ENCODE peak calls at places on chromosomes 4 and X, in eight cellular contexts. E is naive thymus-derived CD4-positive, alpha-beta T cell; S is mucosa of descending colon; V is adrenal gland; B is sigmoid colon; X is psoas muscle; T is thyroid gland; Q is endothelial cell of umbilical vein. A is an unnamed sample.

GRCh38 chr4:85964298-85964697 is 395.6 kb downstream of the MAPK10 start:
- DNase-seq in E (no peak), S (peak; percentile 11), V (no peak), B (no peak), X (no peak), T (no peak), Q (peak; percentile 28), A (no peak)

GRCh38 chr4:55733874-55734437 is 85.6 kb upstream of the EXOC1L start:
- DNase-seq in E (no peak), S (peak; percentile 95), V (peak; percentile 21), B (no peak), X (no peak), T (peak; percentile 47), Q (peak; percentile 57), A (peak; percentile 67)

GRCh38 chr4:109332926-109333464 is 30.5 kb upstream of the COL25A1 start:
- DNase-seq in E (no peak), S (peak; percentile 5), V (no peak), B (no peak), X (no peak), T (no peak), Q (no peak), A (no peak)

GRCh38 chr4:104979083-104979760 is 167.5 kb upstream of the TET2 start:
- DNase-seq in E (no peak), S (no peak), V (no peak), B (no peak), X (no peak), T (no peak), Q (no peak), A (no peak)

GRCh38 chrX:34716322-34716721 is 59.2 kb upstream of the TMEM47 start:
- DNase-seq in E (no peak), S (no peak), V (no peak), B (no peak), X (no peak), T (no peak), Q (no peak), A (no peak)

GRCh38 chrX:47264507-47265173 is 31.8 kb downstream of the USP11 start:
- DNase-seq in E (no peak), S (no peak), V (no peak), B (no peak), X (no peak), T (no peak), Q (peak; percentile 30), A (no peak)

GRCh38 chr4:116132946-116133345 is 952.4 kb downstream of the TRAM1L1 start:
- DNase-seq in E (no peak), S (no peak), V (no peak), B (no peak), X (no peak), T (no peak), Q (no peak), A (no peak)

GRCh38 chr4:80448056-80448455 is 112.5 kb downstream of the CFAP299 start:
- DNase-seq in E (no peak), S (no peak), V (no peak), B (no peak), X (no peak), T (no peak), Q (no peak), A (no peak)

GRCh38 chrX:132481449-132481848 is 7.4 kb downstream of the MBNL3 start:
- DNase-seq in E (no peak), S (no peak), V (no peak), B (no peak), X (no peak), T (no peak), Q (no peak), A (no peak)

GRCh38 chr4:27272264-27272663 is 411.6 kb downstream of the STIM2 start:
- DNase-seq in E (no peak), S (no peak), V (no peak), B (no peak), X (no peak), T (no peak), Q (no peak), A (no peak)

GRCh38 chr4:188956566-188956965 is 817.3 kb downstream of the TRIML1 start:
- DNase-seq in E (no peak), S (no peak), V (no peak), B (no peak), X (no peak), T (no peak), Q (no peak), A (no peak)

GRCh38 chrX:25202827-25203226 is 187.1 kb upstream of the ARX start:
- DNase-seq in E (no peak), S (no peak), V (no peak), B (no peak), X (no peak), T (no peak), Q (no peak), A (no peak)

GRCh38 chr4:11424000-11424399 is 4.7 kb downstream of the HS3ST1 start:
- DNase-seq in E (peak; percentile 40), S (peak; percentile 47), V (no peak), B (no peak), X (no peak), T (peak; percentile 16), Q (peak; percentile 38), A (peak; percentile 9)

GRCh38 chrX:27966492-27966891 is 14.8 kb downstream of the DCAF8L1 start:
- DNase-seq in E (no peak), S (peak; percentile 29), V (no peak), B (no peak), X (no peak), T (no peak), Q (peak; percentile 61), A (no peak)

GRCh38 chr4:105166066-105166465 is 19.4 kb downstream of the TET2 start:
- DNase-seq in E (no peak), S (no peak), V (no peak), B (no peak), X (no peak), T (no peak), Q (no peak), A (no peak)

GRCh38 chr4:24598025-24598424 is 13.7 kb upstream of the DHX15 start:
- DNase-seq in E (no peak), S (peak; percentile 84), V (no peak), B (no peak), X (no peak), T (no peak), Q (no peak), A (no peak)

GRCh38 chr4:73599182-73599581 is 21.1 kb downstream of the RASSF6 start:
- DNase-seq in E (no peak), S (peak; percentile 77), V (no peak), B (no peak), X (no peak), T (no peak), Q (peak; percentile 24), A (peak; percentile 41)

DNA sequence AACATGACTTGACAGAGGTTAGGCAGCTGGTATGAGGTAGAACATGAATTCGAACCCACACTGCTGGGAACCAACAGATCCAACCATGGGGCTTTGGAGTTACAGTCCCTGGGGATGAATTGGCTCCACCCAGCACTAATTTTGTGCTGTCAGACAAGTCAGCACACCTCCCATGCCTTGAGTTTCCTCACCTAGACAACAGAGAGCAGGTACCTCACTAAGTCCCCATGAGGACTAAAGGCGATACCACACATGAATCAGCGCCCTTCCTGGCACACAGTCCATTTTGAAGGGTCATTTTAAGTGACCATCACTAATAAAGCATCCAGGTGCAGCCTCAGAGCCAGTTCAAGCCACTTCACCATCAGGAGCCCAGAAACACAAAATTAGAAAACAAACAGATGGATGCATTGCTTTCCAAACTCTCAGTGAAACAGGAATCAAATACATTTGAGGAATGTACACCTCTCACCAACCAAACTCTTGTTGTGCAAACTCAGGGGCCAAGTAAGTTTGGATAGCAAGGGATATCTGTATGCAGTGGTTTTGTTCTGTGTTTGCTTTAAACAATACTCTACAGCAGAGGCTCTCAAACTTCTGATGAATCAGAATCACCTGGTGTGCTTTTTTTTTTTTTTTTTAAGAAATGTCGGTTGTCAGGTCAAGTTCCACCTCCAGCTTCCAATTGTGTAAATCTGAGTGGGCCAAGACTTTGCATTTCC is 10.1 kb downstream of the IDS start:
- DNase-seq in E (no peak), S (no peak), V (no peak), B (no peak), X (no peak), T (no peak), Q (no peak), A (no peak)
- H3K36me3 ChIP-seq in E (peaks cover 84% of the 10 kb centered on the region), S (no peaks in the 10 kb centered on the region), V (peaks cover 33% of the 10 kb centered on the region), B (peaks cover 3% of the 10 kb centered on the region), X (peaks cover 61% of the 10 kb centered on the region), T (peaks cover 17% of the 10 kb centered on the region), Q (peaks cover 8% of the 10 kb centered on the region), A (no peaks in the 10 kb centered on the region)

DNA sequence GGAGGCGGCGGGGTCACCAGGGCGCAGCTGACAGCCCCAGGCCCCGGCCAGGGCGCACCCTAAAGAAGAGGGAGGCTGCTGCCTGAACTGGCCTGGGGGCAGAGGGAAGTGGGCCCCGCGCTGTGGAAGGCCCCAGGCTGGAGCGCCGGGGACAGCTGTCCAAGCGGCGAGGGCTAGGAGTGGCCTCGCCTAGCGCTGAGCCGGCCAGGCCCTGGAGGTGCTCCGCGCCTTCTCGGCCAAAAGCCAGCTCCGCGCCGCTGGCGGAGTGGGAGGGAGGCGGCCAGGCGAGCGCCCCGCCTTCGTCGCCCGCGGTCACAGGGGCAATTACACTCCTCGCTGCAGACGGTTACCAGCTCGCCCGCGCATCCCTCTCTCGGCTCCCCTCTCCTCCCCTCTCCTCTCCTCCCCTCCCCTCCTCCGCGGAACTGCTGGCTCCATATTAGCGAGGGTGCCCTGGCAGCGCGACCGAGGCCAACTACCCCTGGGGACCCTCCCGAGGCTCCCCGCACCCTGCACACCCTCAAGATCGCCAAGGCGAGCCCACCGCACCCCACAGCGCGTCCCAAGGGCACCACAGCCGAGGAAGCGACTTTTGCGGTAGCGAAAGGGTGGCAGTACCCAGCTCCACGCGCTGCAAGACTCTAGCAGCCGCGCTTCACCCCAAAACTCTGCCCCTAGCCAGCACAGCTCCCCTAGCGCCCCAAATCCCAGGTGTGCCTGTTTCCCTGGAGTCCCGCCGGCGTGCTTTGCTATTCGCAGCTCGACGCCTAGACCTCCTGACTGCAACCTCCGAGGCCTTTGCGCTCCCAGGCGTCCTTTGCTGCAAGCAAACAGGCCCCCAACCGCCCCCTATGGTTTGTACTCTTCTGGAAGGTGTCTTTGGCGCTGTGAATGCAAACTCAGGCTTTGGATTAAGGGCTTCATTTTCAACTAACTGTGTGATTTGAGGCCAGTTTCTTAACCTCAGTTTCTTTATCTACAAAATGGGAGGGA is 91.4 kb downstream of the BCOR start:
- DNase-seq in E (peak; percentile 13), S (peak; percentile 71), V (no peak), B (no peak), X (peak; percentile 80), T (peak; percentile 71), Q (no peak), A (no peak)
- H3K4me3 ChIP-seq in E (peak overlapping the region; percentile 24), S (no peak overlapping the region), V (no peak overlapping the region), B (peak overlapping the region; percentile 33), X (peak overlapping the region; percentile 28), T (no peak overlapping the region), Q (no peak overlapping the region), A (no peak overlapping the region)

DNA sequence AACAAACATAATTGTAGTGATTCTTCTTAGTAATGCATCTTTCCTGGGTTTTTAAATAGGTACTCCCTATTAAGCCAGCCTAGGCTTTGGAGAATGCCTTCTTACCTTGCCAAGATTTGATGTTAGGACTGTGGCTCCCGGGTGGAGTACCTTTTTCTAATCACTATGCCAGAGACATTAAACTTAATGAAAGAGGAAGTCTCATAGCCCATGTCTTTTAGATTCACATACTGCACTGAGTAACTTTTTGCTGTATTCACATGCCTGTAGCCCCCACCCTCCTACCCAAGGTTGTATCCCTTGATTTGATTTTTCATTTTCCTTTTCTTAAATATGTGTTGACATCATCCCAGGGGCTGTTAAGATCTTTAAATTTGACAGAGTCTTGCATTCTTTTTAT is 104.2 kb upstream of the TLR2 start:
- DNase-seq in E (no peak), S (no peak), V (no peak), B (no peak), X (no peak), T (no peak), Q (no peak), A (no peak)
- H3K36me3 ChIP-seq in E (peaks cover 32% of the 10 kb centered on the region), S (no peaks in the 10 kb centered on the region), V (peaks cover 7% of the 10 kb centered on the region), B (no peaks in the 10 kb centered on the region), X (peaks cover 43% of the 10 kb centered on the region), T (no peaks in the 10 kb centered on the region), Q (no peaks in the 10 kb centered on the region), A (no peaks in the 10 kb centered on the region)

GRCh38 chr4:25936696-25937095 is 22.7 kb downstream of the SMIM20 start:
- DNase-seq in E (no peak), S (no peak), V (no peak), B (no peak), X (no peak), T (no peak), Q (no peak), A (no peak)
- H3K4me3 ChIP-seq in E (no peak overlapping the region), S (no peak overlapping the region), V (no peak overlapping the region), B (no peak overlapping the region), X (no peak overlapping the region), T (no peak overlapping the region), Q (no peak overlapping the region), A (no peak overlapping the region)